ENCODE peak calls at places on chromosomes 1 and 21, in seven cellular contexts. G, N, A, M, X, C and I are unnamed samples.

GRCh38 chr1:63887809-63888208 is 114.0 kb downstream of the ROR1 start:
- DNase-seq in N (no peak), M (no peak), C (no peak), X (no peak), A (no peak), G (no peak), I (no peak)

GRCh38 chr1:230107941-230108340 is 40.9 kb downstream of the GALNT2 start:
- DNase-seq in A (no peak), C (no peak), M (no peak), N (no peak), X (no peak), G (no peak), I (no peak)

GRCh38 chr21:20254964-20255363 is 743.2 kb upstream of the NCAM2 start:
- DNase-seq in N (no peak), A (no peak), G (no peak), X (no peak), M (no peak), C (no peak), I (no peak)

GRCh38 chr1:84769636-84770035 is 79.4 kb upstream of the SSX2IP start:
- DNase-seq in M (no peak), X (no peak), G (no peak), C (no peak), A (no peak), N (no peak), I (no peak)

GRCh38 chr1:247440001-247440620 is 17.8 kb downstream of the OR2B11 start:
- DNase-seq in A (no peak), X (no peak), N (no peak), C (no peak), G (no peak), M (no peak), I (no peak)

GRCh38 chr1:21680918-21681317 is 11.8 kb upstream of the RAP1GAP start:
- DNase-seq in X (peak; percentile 17), N (no peak), A (no peak), C (no peak), M (no peak), G (no peak), I (no peak)

GRCh38 chr1:116486424-116486823 is 84.4 kb downstream of the CD58 start:
- DNase-seq in A (no peak), N (no peak), C (peak; percentile 50), G (no peak), X (no peak), M (no peak), I (peak; percentile 59)

GRCh38 chr1:58363639-58364038 is 182.9 kb downstream of the OMA1 start:
- DNase-seq in C (no peak), A (peak; percentile 69), M (no peak), X (no peak), G (no peak), N (no peak), I (no peak)

GRCh38 chr21:39969691-39970364 is 102.6 kb downstream of the PCP4 start:
- DNase-seq in C (no peak), G (no peak), X (no peak), M (no peak), N (no peak), A (no peak), I (no peak)

GRCh38 chr1:184890539-184890973 is 83.8 kb downstream of the NIBAN1 start:
- DNase-seq in M (no peak), N (no peak), X (peak; percentile 9), A (no peak), C (no peak), G (no peak), I (no peak)

GRCh38 chr1:203638914-203639313 is 12.3 kb downstream of the ATP2B4 start:
- DNase-seq in N (no peak), C (peak; percentile 65), M (no peak), X (no peak), G (no peak), A (no peak), I (no peak)

GRCh38 chr1:113021430-113022085 is 51.4 kb upstream of the LRIG2 start:
- DNase-seq in C (no peak), G (no peak), A (no peak), M (no peak), X (peak; percentile 90), N (peak; percentile 54), I (no peak)

GRCh38 chr1:41103761-41104160 is 82.2 kb upstream of the SLFNL1 start:
- DNase-seq in G (no peak), X (no peak), A (no peak), N (no peak), M (no peak), C (no peak), I (no peak)

GRCh38 chr1:185474440-185475149 is 157.6 kb upstream of the IVNS1ABP start:
- DNase-seq in A (no peak), G (no peak), C (no peak), N (no peak), X (peak; percentile 39), M (no peak), I (no peak)

GRCh38 chr1:232627645-232628334 is 2.1 kb downstream of the SIPA1L2 start:
- DNase-seq in N (no peak), A (peak; percentile 60), M (no peak), G (no peak), C (peak; percentile 42), X (peak; percentile 86), I (no peak)

GRCh38 chr1:153635872-153636271 is 2.0 kb downstream of the CHTOP start:
- DNase-seq in C (no peak), G (no peak), N (no peak), A (no peak), X (no peak), M (no peak), I (no peak)

GRCh38 chr1:224582041-224582440 is 34.1 kb upstream of the CNIH3 start:
- DNase-seq in G (no peak), X (no peak), M (no peak), A (no peak), N (no peak), C (no peak), I (no peak)

GRCh38 chr21:35216966-35217365 is 167.9 kb upstream of the RUNX1 start:
- DNase-seq in M (no peak), X (no peak), N (no peak), G (no peak), A (no peak), C (no peak), I (no peak)

GRCh38 chr1:43425045-43425444 is 28.7 kb downstream of the HYI start:
- DNase-seq in M (no peak), A (no peak), G (no peak), C (no peak), N (no peak), X (no peak), I (no peak)

GRCh38 chr1:226674892-226675719 is 64.0 kb downstream of the ITPKB start:
- DNase-seq in G (peak; percentile 79), C (peak; percentile 80), M (no peak), A (no peak), X (no peak), N (no peak), I (no peak)
- H3K4me3 ChIP-seq in G (peak overlapping the region; percentile 31), C (no peak overlapping the region), M (no peak overlapping the region), A (no peak overlapping the region), X (no peak overlapping the region), N (no peak overlapping the region), I (no peak overlapping the region)

GRCh38 chr1:243474384-243474851 is 218.6 kb downstream of the SDCCAG8 start:
- DNase-seq in A (peak; percentile 47), G (no peak), X (no peak), C (no peak), M (no peak), N (no peak), I (no peak)
- H3K4me3 ChIP-seq in A (no peak overlapping the region), G (no peak overlapping the region), X (no peak overlapping the region), C (no peak overlapping the region), M (no peak overlapping the region), N (no peak overlapping the region), I (no peak overlapping the region)

GRCh38 chr1:12231276-12231595 is 1.4 kb downstream of the VPS13D start:
- DNase-seq in G (no peak), X (peak; percentile 82), A (peak; percentile 14), N (no peak), M (no peak), C (no peak), I (no peak)

GRCh38 chr1:12230549-12231275 is 882 bp downstream of the VPS13D start:
- DNase-seq in M (no peak), A (peak; percentile 46), C (peak; percentile 44), N (no peak), X (peak; percentile 15), G (no peak), I (no peak)

GRCh38 chr1:12229835-12230548 is at the start of gene VPS13D:
- DNase-seq in N (peak; percentile 68), X (peak; percentile 90), C (peak; percentile 59), A (peak; percentile 96), G (peak; percentile 91), M (peak; percentile 64), I (no peak)

GRCh38 chr1:12228979-12229378 is 851 bp upstream of the VPS13D start:
- DNase-seq in G (no peak), N (no peak), A (no peak), M (no peak), X (no peak), C (no peak), I (no peak)

GRCh38 chr1:12229386-12229834 is 420 bp upstream of the VPS13D start:
- DNase-seq in X (no peak), C (no peak), G (no peak), M (no peak), N (no peak), A (no peak), I (no peak)
- H3K4me3 ChIP-seq in X (no peak overlapping the region), C (no peak overlapping the region), G (no peak overlapping the region), M (no peak overlapping the region), N (peak overlapping the region; percentile 19), A (peak overlapping the region; percentile 88), I (no peak overlapping the region)

DNA sequence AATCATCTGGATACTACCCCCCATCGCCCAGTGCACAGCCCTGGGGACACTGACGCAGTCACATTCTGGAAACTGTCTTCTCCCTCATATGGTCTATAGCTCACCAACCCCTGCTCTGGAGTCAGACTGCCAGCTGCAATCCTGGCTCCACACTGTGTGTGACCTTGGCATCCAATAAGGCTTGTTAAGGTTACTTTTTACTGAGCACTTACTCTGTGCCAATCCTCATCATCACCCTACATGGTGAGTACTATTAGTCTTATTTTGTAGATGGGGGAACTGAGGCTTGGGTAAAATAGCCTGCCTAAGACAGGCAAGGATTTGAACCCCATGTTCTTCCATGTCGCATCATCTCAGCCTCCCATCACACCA is 34.9 kb downstream of the AHDC1 start:
- DNase-seq in G (no peak), A (peak; percentile 44), M (no peak), N (no peak), X (peak; percentile 35), C (no peak), I (no peak)
- H3K4me3 ChIP-seq in G (peak overlapping the region; percentile 28), A (peak overlapping the region; percentile 15), M (no peak overlapping the region), N (no peak overlapping the region), X (no peak overlapping the region), C (no peak overlapping the region), I (no peak overlapping the region)

DNA sequence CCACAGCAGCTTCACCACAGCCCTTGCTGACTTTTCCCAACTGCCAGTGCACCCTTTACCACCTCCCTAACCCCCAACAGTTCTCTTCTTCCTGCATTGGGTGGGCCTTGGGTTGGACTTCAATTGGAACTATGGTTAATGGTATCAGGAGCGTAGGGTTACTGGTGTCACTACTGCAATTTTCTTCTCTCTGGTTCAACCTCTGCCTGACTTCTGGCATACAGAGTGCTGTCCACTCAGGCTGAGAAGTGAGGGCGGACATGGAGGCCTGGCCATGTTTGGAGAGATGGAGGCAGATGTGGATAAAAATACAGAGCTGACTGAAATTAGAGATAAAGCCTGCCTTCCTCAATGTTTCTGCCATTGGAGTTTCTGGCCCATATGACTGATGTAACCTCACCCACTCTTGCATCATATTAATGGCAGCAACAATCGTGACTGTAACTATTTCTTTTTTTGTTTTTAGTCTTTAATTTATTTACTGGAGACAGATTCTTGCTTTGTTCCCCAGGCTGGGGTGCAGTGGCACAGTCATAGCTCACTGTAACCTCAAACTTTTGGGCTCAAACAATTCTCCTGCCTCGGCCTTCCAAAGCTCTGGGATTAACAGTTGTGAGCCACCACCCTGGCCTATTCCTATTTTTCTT is 87.8 kb downstream of the NAV1 start:
- DNase-seq in A (no peak), G (no peak), X (no peak), N (no peak), M (no peak), C (no peak), I (no peak)
- H3K4me3 ChIP-seq in A (no peak overlapping the region), G (no peak overlapping the region), X (no peak overlapping the region), N (no peak overlapping the region), M (no peak overlapping the region), C (no peak overlapping the region), I (no peak overlapping the region)